ENCODE peak calls at places on chromosomes 7 and 10, in four cellular contexts. One of them, this sample, is unnamed.
A peak's percentile ranks its signal among the peaks of the same experiment; 100 is the strongest.

GRCh38 chr7:20267482-20267881 is 50.3 kb upstream of the MACC1 start:
- DNase-seq in psoas muscle: no peak
- DNase-seq in cardiac muscle cell: no peak
- DNase-seq in GM12878: no peak
- DNase-seq in this sample: no peak

GRCh38 chr10:79056736-79057391 is 11.9 kb upstream of the ZMIZ1 start:
- DNase-seq in psoas muscle: peak; percentile 4
- DNase-seq in cardiac muscle cell: no peak
- DNase-seq in GM12878: no peak
- DNase-seq in this sample: peak; percentile 22

GRCh38 chr10:68330852-68331454 is 911 bp upstream of the HNRNPH3 start:
- DNase-seq in psoas muscle: peak; percentile 36
- DNase-seq in cardiac muscle cell: no peak
- DNase-seq in GM12878: no peak
- DNase-seq in this sample: peak; percentile 63

GRCh38 chr7:67618569-67619543 is 622.2 kb downstream of the TYW1 start:
- DNase-seq in psoas muscle: no peak
- DNase-seq in cardiac muscle cell: peak; percentile 51
- DNase-seq in GM12878: no peak
- DNase-seq in this sample: peak; percentile 21

GRCh38 chr7:40197527-40197926 is 62.7 kb downstream of the SUGCT start:
- DNase-seq in psoas muscle: no peak
- DNase-seq in cardiac muscle cell: no peak
- DNase-seq in GM12878: no peak
- DNase-seq in this sample: no peak

GRCh38 chr7:155343661-155344121 is 46.0 kb downstream of the INSIG1 start:
- DNase-seq in psoas muscle: no peak
- DNase-seq in cardiac muscle cell: no peak
- DNase-seq in GM12878: no peak
- DNase-seq in this sample: no peak

GRCh38 chr7:33425385-33425784 is 296.0 kb downstream of the BBS9 start:
- DNase-seq in psoas muscle: no peak
- DNase-seq in cardiac muscle cell: no peak
- DNase-seq in GM12878: no peak
- DNase-seq in this sample: no peak

GRCh38 chr10:132077091-132077490 is 11.3 kb downstream of the JAKMIP3 start:
- DNase-seq in psoas muscle: no peak
- DNase-seq in cardiac muscle cell: no peak
- DNase-seq in GM12878: no peak
- DNase-seq in this sample: no peak

GRCh38 chr10:57506414-57507094 is 761.1 kb downstream of the IPMK start:
- DNase-seq in psoas muscle: no peak
- DNase-seq in cardiac muscle cell: no peak
- DNase-seq in GM12878: no peak
- DNase-seq in this sample: no peak

GRCh38 chr7:118153551-118154177 is 30.3 kb upstream of the LSM8 start:
- DNase-seq in psoas muscle: no peak
- DNase-seq in cardiac muscle cell: peak; percentile 39
- DNase-seq in GM12878: no peak
- DNase-seq in this sample: no peak

GRCh38 chr7:123472751-123473150 is 61.6 kb downstream of the IQUB start:
- DNase-seq in psoas muscle: no peak
- DNase-seq in cardiac muscle cell: no peak
- DNase-seq in GM12878: no peak
- DNase-seq in this sample: no peak

GRCh38 chr7:20409961-20410360 is 79.3 kb downstream of the ITGB8 start:
- DNase-seq in psoas muscle: no peak
- DNase-seq in cardiac muscle cell: no peak
- DNase-seq in GM12878: no peak
- DNase-seq in this sample: no peak

GRCh38 chr10:86662186-86663045 is 5.9 kb upstream of the LDB3 start:
- DNase-seq in psoas muscle: peak; percentile 12
- DNase-seq in cardiac muscle cell: no peak
- DNase-seq in GM12878: no peak
- DNase-seq in this sample: no peak

GRCh38 chr10:46264737-46265368 is 21.9 kb upstream of the ANTXRL start:
- DNase-seq in psoas muscle: no peak
- DNase-seq in cardiac muscle cell: no peak
- DNase-seq in GM12878: no peak
- DNase-seq in this sample: no peak

GRCh38 chr10:62885656-62886461 is 69.7 kb upstream of the EGR2 start:
- DNase-seq in psoas muscle: no peak
- DNase-seq in cardiac muscle cell: peak; percentile 88
- DNase-seq in GM12878: no peak
- DNase-seq in this sample: no peak

GRCh38 chr7:76165973-76166403 is 35.7 kb upstream of the SRRM3 start:
- DNase-seq in psoas muscle: no peak
- DNase-seq in cardiac muscle cell: no peak
- DNase-seq in GM12878: no peak
- DNase-seq in this sample: peak; percentile 39

GRCh38 chr10:51907342-51907741 is 207.9 kb upstream of the CSTF2T start:
- DNase-seq in psoas muscle: no peak
- DNase-seq in cardiac muscle cell: no peak
- DNase-seq in GM12878: no peak
- DNase-seq in this sample: no peak

GRCh38 chr7:137772748-137773147 is 74.0 kb downstream of the DGKI start:
- DNase-seq in psoas muscle: no peak
- DNase-seq in cardiac muscle cell: no peak
- DNase-seq in GM12878: no peak
- DNase-seq in this sample: no peak

GRCh38 chr7:152636436-152636835 is 39.5 kb downstream of the XRCC2 start:
- DNase-seq in psoas muscle: no peak
- DNase-seq in cardiac muscle cell: no peak
- DNase-seq in GM12878: no peak
- DNase-seq in this sample: no peak

GRCh38 chr10:24456319-24456718 is 247.4 kb downstream of the KIAA1217 start:
- DNase-seq in psoas muscle: no peak
- DNase-seq in cardiac muscle cell: no peak
- DNase-seq in GM12878: no peak
- DNase-seq in this sample: no peak

GRCh38 chr10:17290226-17290625 is 62.2 kb downstream of the VIM start:
- DNase-seq in psoas muscle: no peak
- DNase-seq in cardiac muscle cell: no peak
- DNase-seq in GM12878: no peak
- DNase-seq in this sample: no peak

DNA sequence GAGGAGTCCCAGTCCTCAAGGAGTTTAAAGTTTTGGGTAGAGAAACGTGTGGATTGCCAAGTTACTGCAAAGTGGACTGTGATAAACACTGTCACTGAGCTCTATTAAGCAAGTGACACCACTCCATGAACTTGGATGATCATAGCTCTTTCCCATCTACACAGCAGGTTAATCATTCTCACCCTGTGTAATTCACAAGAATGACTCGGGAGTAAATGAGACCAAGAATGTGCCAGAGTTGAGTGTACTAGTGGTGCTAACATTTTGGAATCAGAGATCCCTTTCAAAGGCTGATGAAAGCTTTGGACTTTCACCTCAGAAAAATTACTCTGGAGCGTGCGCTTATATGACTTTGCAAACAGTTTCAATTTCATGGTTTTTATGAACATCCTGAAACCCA is 80.8 kb downstream of the RBM20 start:
- DNase-seq in psoas muscle: no peak
- DNase-seq in cardiac muscle cell: no peak
- DNase-seq in GM12878: no peak
- DNase-seq in this sample: no peak
- H3K4me1 ChIP-seq in psoas muscle: peaks cover 77% of the 10 kb centered on the region
- H3K4me1 ChIP-seq in cardiac muscle cell: peaks cover 17% of the 10 kb centered on the region
- H3K4me1 ChIP-seq in GM12878: peaks cover 18% of the 10 kb centered on the region
- H3K4me1 ChIP-seq in this sample: no peaks in the 10 kb centered on the region

DNA sequence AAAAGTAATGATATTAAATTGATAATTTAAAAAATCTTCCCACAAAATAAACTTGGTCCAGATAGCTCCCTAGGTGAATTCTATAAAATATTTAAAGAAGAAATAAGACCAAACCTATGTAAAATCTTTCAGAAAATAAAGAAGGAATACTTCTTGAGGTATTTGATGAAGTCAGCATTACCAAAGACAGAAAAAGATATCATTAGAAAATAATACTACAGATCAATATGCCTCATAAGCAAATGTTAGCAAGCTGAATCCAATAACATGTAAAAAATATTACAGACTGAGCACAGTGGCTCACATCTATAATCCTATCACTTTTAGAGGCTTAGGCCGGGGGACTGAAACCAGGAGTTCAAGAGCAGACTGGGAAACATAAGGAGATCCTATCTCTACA is 30.0 kb downstream of the TMEM26 start:
- DNase-seq in psoas muscle: no peak
- DNase-seq in cardiac muscle cell: no peak
- DNase-seq in GM12878: no peak
- DNase-seq in this sample: no peak
- H3K9me3 ChIP-seq in psoas muscle: peaks cover 29% of the 10 kb centered on the region
- H3K9me3 ChIP-seq in cardiac muscle cell: no peaks in the 10 kb centered on the region
- H3K9me3 ChIP-seq in GM12878: no peaks in the 10 kb centered on the region
- H3K9me3 ChIP-seq in this sample: no peaks in the 10 kb centered on the region

GRCh38 chr7:151386301-151387160 is 23.3 kb downstream of the WDR86 start:
- DNase-seq in psoas muscle: no peak
- DNase-seq in cardiac muscle cell: no peak
- DNase-seq in GM12878: no peak
- DNase-seq in this sample: no peak

GRCh38 chr7:151387161-151388006 is 22.5 kb downstream of the WDR86 start:
- DNase-seq in psoas muscle: no peak
- DNase-seq in cardiac muscle cell: no peak
- DNase-seq in GM12878: no peak
- DNase-seq in this sample: no peak

GRCh38 chr7:151384352-151384697 is 25.5 kb downstream of the WDR86 start:
- DNase-seq in psoas muscle: no peak
- DNase-seq in cardiac muscle cell: no peak
- DNase-seq in GM12878: no peak
- DNase-seq in this sample: no peak

GRCh38 chr7:151384776-151385625 is 24.8 kb downstream of the WDR86 start:
- DNase-seq in psoas muscle: no peak
- DNase-seq in cardiac muscle cell: no peak
- DNase-seq in GM12878: no peak
- DNase-seq in this sample: no peak

GRCh38 chr7:151385626-151386300 is 24.1 kb downstream of the WDR86 start:
- DNase-seq in psoas muscle: no peak
- DNase-seq in cardiac muscle cell: no peak
- DNase-seq in GM12878: no peak
- DNase-seq in this sample: no peak
- H3K27ac ChIP-seq in psoas muscle: no peak overlapping the region
- H3K27ac ChIP-seq in cardiac muscle cell: no peak overlapping the region
- H3K27ac ChIP-seq in GM12878: no peak overlapping the region
- H3K27ac ChIP-seq in this sample: no peak overlapping the region

DNA sequence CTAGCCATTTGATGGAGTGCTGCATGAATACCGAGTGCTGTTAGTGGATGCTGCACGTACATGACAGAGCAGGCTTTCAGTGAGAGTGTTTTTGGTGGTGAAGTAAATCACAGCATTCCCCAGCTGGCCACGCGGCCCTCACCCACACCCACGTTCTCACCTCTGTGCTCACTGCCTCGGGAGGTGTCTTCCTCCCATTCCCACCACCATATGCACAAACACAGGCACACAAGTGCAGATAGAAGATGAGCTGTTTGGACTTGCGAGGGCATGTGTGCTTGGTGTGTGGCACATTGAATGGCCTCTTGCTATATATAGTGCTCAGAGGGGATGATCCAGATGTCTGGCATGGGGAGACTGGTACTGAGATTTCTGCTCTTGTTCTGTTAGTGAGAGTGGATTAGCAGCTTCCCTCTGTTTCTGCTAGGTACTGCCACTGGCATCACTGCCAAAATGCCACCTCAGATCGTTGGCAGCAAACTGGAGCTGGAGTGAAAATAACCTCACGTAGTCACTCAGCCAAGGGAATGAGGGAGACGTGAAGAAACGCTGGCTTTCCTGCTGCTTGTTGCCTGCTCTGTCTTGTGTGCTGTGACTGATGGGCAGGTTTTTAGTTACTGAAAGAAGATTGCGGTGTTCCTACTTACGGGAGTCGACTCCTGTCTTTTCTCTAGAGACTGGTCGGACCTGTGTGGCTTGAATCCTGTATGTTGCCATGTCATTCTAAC is 19.1 kb downstream of the DNAJB6 start:
- DNase-seq in psoas muscle: peak; percentile 57
- DNase-seq in cardiac muscle cell: peak; percentile 30
- DNase-seq in GM12878: no peak
- DNase-seq in this sample: no peak
- H3K4me1 ChIP-seq in psoas muscle: peaks cover 90% of the 10 kb centered on the region
- H3K4me1 ChIP-seq in cardiac muscle cell: peaks cover 56% of the 10 kb centered on the region
- H3K4me1 ChIP-seq in GM12878: peaks cover 25% of the 10 kb centered on the region
- H3K4me1 ChIP-seq in this sample: peaks cover 17% of the 10 kb centered on the region

DNA sequence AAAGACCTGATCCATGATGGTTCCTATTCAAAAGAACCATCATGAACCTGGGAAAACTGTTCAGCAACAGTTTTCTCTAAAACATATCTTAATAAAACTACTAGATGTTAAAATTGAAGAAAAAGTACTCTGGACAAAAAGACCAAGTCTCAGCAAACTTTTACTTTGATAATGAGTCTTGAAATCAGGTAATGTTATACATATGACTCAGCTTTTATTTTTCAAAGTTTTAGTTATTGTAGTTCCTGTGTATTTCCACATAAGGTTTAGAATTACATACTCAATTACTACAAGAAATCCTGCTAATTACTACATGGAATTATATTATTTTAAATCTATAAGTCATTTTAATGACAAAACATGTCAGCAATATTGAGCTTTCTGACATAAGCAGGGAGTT is 42.2 kb downstream of the ZNF33B start:
- DNase-seq in psoas muscle: no peak
- DNase-seq in cardiac muscle cell: no peak
- DNase-seq in GM12878: no peak
- DNase-seq in this sample: no peak
- H3K9me3 ChIP-seq in psoas muscle: peaks cover 20% of the 10 kb centered on the region
- H3K9me3 ChIP-seq in cardiac muscle cell: no peaks in the 10 kb centered on the region
- H3K9me3 ChIP-seq in GM12878: peaks cover 19% of the 10 kb centered on the region
- H3K9me3 ChIP-seq in this sample: no peaks in the 10 kb centered on the region

DNA sequence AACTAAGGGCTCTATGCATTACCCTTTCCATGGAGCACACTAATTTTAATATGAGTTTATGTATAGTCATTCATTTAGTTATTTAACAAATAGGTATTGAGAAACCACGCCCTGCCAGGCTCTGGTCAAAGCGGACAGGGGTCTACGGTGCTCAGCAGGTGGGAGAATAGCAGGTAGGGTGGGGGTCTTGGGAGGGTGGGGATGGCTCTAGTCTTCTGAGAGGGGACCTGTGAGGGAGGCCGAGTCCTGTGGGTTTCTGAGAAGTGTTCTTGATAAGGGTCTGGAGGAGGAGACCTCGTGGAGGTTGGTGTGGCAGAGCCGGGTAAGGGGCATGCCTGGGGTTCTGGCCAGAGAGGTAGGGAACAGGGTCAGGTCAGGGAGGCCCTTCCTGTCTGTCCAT is 1.1 kb downstream of the WDFY4 start:
- DNase-seq in psoas muscle: no peak
- DNase-seq in cardiac muscle cell: no peak
- DNase-seq in GM12878: no peak
- DNase-seq in this sample: no peak
- H3K27ac ChIP-seq in psoas muscle: no peak overlapping the region
- H3K27ac ChIP-seq in cardiac muscle cell: no peak overlapping the region
- H3K27ac ChIP-seq in GM12878: peak overlapping the region; percentile 96
- H3K27ac ChIP-seq in this sample: no peak overlapping the region

GRCh38 chr10:71267508-71268240 is 51.4 kb upstream of the SLC29A3 start:
- DNase-seq in psoas muscle: no peak
- DNase-seq in cardiac muscle cell: no peak
- DNase-seq in GM12878: no peak
- DNase-seq in this sample: no peak
- H3K4me1 ChIP-seq in psoas muscle: peaks cover 55% of the 10 kb centered on the region
- H3K4me1 ChIP-seq in cardiac muscle cell: peaks cover 59% of the 10 kb centered on the region
- H3K4me1 ChIP-seq in GM12878: no peaks in the 10 kb centered on the region
- H3K4me1 ChIP-seq in this sample: peaks cover 5% of the 10 kb centered on the region

This sample was measured in ovary.